ENCODE peak calls at places on chromosomes 5 and 9, in six cellular contexts. X is BJ, T is NCI-H748 treated with DMSO at 0.1 percent for 48 hours, G is AG08396, Z is IMR-90, B is ELR. Y is an unnamed sample.

GRCh38 chr9:89661391-89661949 is 56.7 kb downstream of the GADD45G start:
- DNase-seq in X (peak), T (no peak), G (no peak), Z (no peak), B (no peak), Y (no peak)

GRCh38 chr5:139745121-139745799 is 50.3 kb upstream of the PSD2 start:
- DNase-seq in X (peak), T (no peak), G (peak), Z (peak), B (peak), Y (no peak)

GRCh38 chr5:119338326-119338957 is 17.4 kb upstream of the TNFAIP8 start:
- DNase-seq in X (no peak), T (no peak), G (no peak), Z (no peak), B (no peak), Y (no peak)

GRCh38 chr9:84301851-84302250 is 38.7 kb downstream of the SLC28A3 start:
- DNase-seq in X (no peak), T (no peak), G (no peak), Z (peak), B (peak), Y (no peak)

GRCh38 chr9:134301387-134302129 is 24.7 kb upstream of the RXRA start:
- DNase-seq in X (no peak), T (no peak), G (no peak), Z (no peak), B (no peak), Y (no peak)

GRCh38 chr9:135865531-135865930 is 41.8 kb downstream of the CAMSAP1 start:
- DNase-seq in X (no peak), T (no peak), G (no peak), Z (peak), B (peak), Y (no peak)

GRCh38 chr9:94687451-94687850 is 39.0 kb upstream of the AOPEP start:
- DNase-seq in X (no peak), T (no peak), G (no peak), Z (no peak), B (no peak), Y (no peak)

GRCh38 chr5:132785355-132785754 is 8.3 kb upstream of the SEPTIN8 start:
- DNase-seq in X (no peak), T (no peak), G (no peak), Z (peak), B (no peak), Y (no peak)

GRCh38 chr5:115097236-115097635 is 72.5 kb downstream of the TRIM36 start:
- DNase-seq in X (no peak), T (no peak), G (no peak), Z (no peak), B (no peak), Y (no peak)

GRCh38 chr9:95689669-95690068 is 172.9 kb upstream of the PTCH1 start:
- DNase-seq in X (no peak), T (no peak), G (no peak), Z (no peak), B (no peak), Y (no peak)

GRCh38 chr5:147483197-147483790 is 26.6 kb downstream of the DPYSL3 start:
- DNase-seq in X (no peak), T (peak), G (no peak), Z (peak), B (peak), Y (no peak)

GRCh38 chr5:127909078-127909477 is 174.5 kb upstream of the SLC12A2 start:
- DNase-seq in X (no peak), T (no peak), G (peak), Z (peak), B (peak), Y (no peak)

GRCh38 chr5:131209506-131210191 is 38.9 kb downstream of the LYRM7 start:
- DNase-seq in X (no peak), T (no peak), G (no peak), Z (no peak), B (no peak), Y (no peak)

GRCh38 chr5:6899215-6899614 is 186.0 kb downstream of the TENT4A start:
- DNase-seq in X (no peak), T (no peak), G (no peak), Z (no peak), B (no peak), Y (no peak)

GRCh38 chr5:64767959-64768357 is 533 bp downstream of the SREK1IP1 start:
- DNase-seq in X (no peak), T (no peak), G (no peak), Z (peak), B (peak), Y (no peak)

Y was measured in frontal cortex.